ENCODE peak calls at places on chromosomes 6 and 20, in four cellular contexts. L is CD8-positive, alpha-beta T cell; C is A549; J is substantia nigra. A is an unnamed sample.
A peak's percentile ranks its signal among the peaks of the same experiment; 100 is the strongest.

GRCh38 chr20:52402514-52402913 is 210.9 kb upstream of the ZFP64 start:
- DNase-seq in L (no peak), J (no peak), C (no peak), A (no peak)

GRCh38 chr6:41626022-41626421 is 12.2 kb upstream of the MDFI start:
- DNase-seq in J (no peak), L (no peak), C (no peak), A (no peak)

GRCh38 chr20:6693178-6693807 is 74.2 kb upstream of the BMP2 start:
- DNase-seq in C (no peak), L (no peak), J (no peak), A (no peak)

GRCh38 chr6:98027898-98028297 is 744.9 kb upstream of the MMS22L start:
- DNase-seq in J (no peak), C (no peak), L (no peak), A (no peak)

GRCh38 chr6:35599761-35600658 is 87.3 kb upstream of the TULP1 start:
- DNase-seq in C (no peak), L (peak; percentile 41), J (no peak), A (no peak)

GRCh38 chr6:143700684-143701342 is 23.0 kb downstream of the PHACTR2 start:
- DNase-seq in J (no peak), C (no peak), L (no peak), A (peak; percentile 32)

GRCh38 chr20:37295595-37295994 is 6.1 kb downstream of the MANBAL start:
- DNase-seq in L (no peak), J (no peak), C (peak; percentile 25), A (no peak)

GRCh38 chr6:96853083-96853482 is 15.8 kb upstream of the GPR63 start:
- DNase-seq in C (no peak), J (no peak), L (no peak), A (no peak)

GRCh38 chr6:101433141-101433540 is 39.6 kb downstream of the GRIK2 start:
- DNase-seq in J (no peak), C (no peak), L (no peak), A (no peak)

GRCh38 chr20:17761612-17762011 is 61.8 kb downstream of the BANF2 start:
- DNase-seq in C (no peak), J (no peak), L (no peak), A (peak; percentile 36)

GRCh38 chr6:21949211-21949801 is 347.5 kb downstream of the PRL start:
- DNase-seq in J (no peak), C (no peak), L (no peak), A (no peak)

GRCh38 chr6:110191477-110191876 is 11.2 kb downstream of the CDC40 start:
- DNase-seq in J (no peak), C (no peak), L (no peak), A (no peak)

GRCh38 chr6:100833972-100834574 is 47.1 kb downstream of the ASCC3 start:
- DNase-seq in L (no peak), J (no peak), C (no peak), A (no peak)

GRCh38 chr6:53014034-53014433 is 18.9 kb upstream of the GSTA4 start:
- DNase-seq in L (no peak), C (no peak), J (no peak), A (no peak)

GRCh38 chr6:113645576-113645970 is 211.6 kb upstream of the MARCKS start:
- DNase-seq in C (no peak), L (no peak), J (no peak), A (no peak)

GRCh38 chr6:85112540-85112939 is 337.3 kb upstream of the NT5E start:
- DNase-seq in L (no peak), C (no peak), J (no peak), A (no peak)

GRCh38 chr6:36095497-36096391 is 34.6 kb upstream of the MAPK13 start:
- DNase-seq in C (no peak), J (no peak), L (no peak), A (no peak)

GRCh38 chr20:41738584-41739193 is 120.5 kb upstream of the CHD6 start:
- DNase-seq in C (peak; percentile 29), J (peak; percentile 11), L (no peak), A (peak; percentile 64)

GRCh38 chr6:501891-502601 is 110.5 kb downstream of the IRF4 start:
- DNase-seq in C (no peak), J (no peak), L (peak; percentile 46), A (no peak)

GRCh38 chr6:19715166-19715558 is 122.0 kb upstream of the ID4 start:
- DNase-seq in C (no peak), J (no peak), L (no peak), A (no peak)

GRCh38 chr20:62381202-62381797 is 5.6 kb upstream of the RPS21 start:
- DNase-seq in J (no peak), C (no peak), L (no peak), A (no peak)

GRCh38 chr6:169807699-169808607 is 56.5 kb downstream of the ERMARD start:
- DNase-seq in C (no peak), J (no peak), L (no peak), A (no peak)

GRCh38 chr20:3515379-3516175 is 44.8 kb downstream of the ATRN start:
- DNase-seq in L (no peak), J (no peak), C (no peak), A (no peak)

GRCh38 chr6:14968056-14968643 is 277.7 kb upstream of the JARID2 start:
- DNase-seq in L (no peak), J (no peak), C (no peak), A (no peak)

GRCh38 chr20:64223526-64224067 is 32.0 kb upstream of the PCMTD2 start:
- DNase-seq in L (no peak), C (no peak), J (peak; percentile 3), A (no peak)

GRCh38 chr6:45986746-45987274 is 28.9 kb downstream of the CLIC5 start:
- DNase-seq in C (no peak), L (no peak), J (no peak), A (no peak)

GRCh38 chr6:135798751-135799515 is 52.6 kb upstream of the PDE7B start:
- DNase-seq in L (no peak), C (no peak), J (no peak), A (no peak)

GRCh38 chr6:2744206-2744771 is 6.4 kb downstream of the MYLK4 start:
- DNase-seq in J (no peak), C (peak; percentile 29), L (no peak), A (peak; percentile 31)

GRCh38 chr6:10391799-10392198 is 23.1 kb downstream of the TFAP2A start:
- DNase-seq in L (no peak), J (no peak), C (no peak), A (no peak)

GRCh38 chr20:884983-885952 is 30.9 kb downstream of the ANGPT4 start:
- DNase-seq in C (no peak), J (no peak), L (no peak), A (no peak)

GRCh38 chr20:56163806-56164205 is 84.7 kb upstream of the MC3R start:
- DNase-seq in L (no peak), J (no peak), C (no peak), A (no peak)

GRCh38 chr6:134282816-134283215 is 35.1 kb downstream of the SGK1 start:
- DNase-seq in L (no peak), C (no peak), J (no peak), A (no peak)

GRCh38 chr20:37968726-37969401 is 64.4 kb downstream of the TTI1 start:
- DNase-seq in J (no peak), L (no peak), C (no peak), A (no peak)

GRCh38 chr20:46931699-46932098 is 37.1 kb downstream of the EYA2 start:
- DNase-seq in J (no peak), C (no peak), L (no peak), A (no peak)

DNA sequence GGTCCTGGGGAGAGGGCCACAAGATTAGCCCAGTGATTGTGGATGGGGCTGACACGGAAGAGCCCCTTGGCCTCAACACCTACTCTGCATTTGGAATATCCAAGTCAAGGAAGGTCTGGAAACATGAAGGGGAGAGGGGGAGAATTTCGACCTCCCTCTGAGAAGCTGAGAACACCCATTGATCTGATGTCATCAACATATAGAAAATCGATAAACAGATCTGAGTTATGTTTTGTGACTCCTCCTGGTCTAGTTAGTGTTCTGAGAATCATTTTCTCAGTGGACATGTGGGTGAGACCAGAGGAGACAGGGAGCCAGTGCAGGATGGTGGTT is 108.0 kb downstream of the SLC22A3 start:
- DNase-seq in J (no peak), L (no peak), C (no peak), A (no peak)
- H3K27ac ChIP-seq in J (no peak overlapping the region), L (no peak overlapping the region), C (no peak overlapping the region), A (no peak overlapping the region)

GRCh38 chr20:34956041-34956458 is 382 bp downstream of the MYH7B start:
- DNase-seq in J (no peak), L (no peak), C (no peak), A (no peak)
- H3K27ac ChIP-seq in J (peak overlapping the region; percentile 94), L (peak overlapping the region; percentile 64), C (peak overlapping the region; percentile 82), A (peak overlapping the region; percentile 84)

GRCh38 chr6:33740204-33740608 is 6.5 kb downstream of the IP6K3 start:
- DNase-seq in L (no peak), C (no peak), J (no peak), A (no peak)

GRCh38 chr6:33740794-33741193 is 5.9 kb downstream of the IP6K3 start:
- DNase-seq in L (no peak), C (no peak), J (no peak), A (no peak)

GRCh38 chr6:33738879-33739278 is 7.8 kb downstream of the IP6K3 start:
- DNase-seq in C (no peak), L (no peak), J (no peak), A (no peak)

GRCh38 chr6:33738153-33738552 is 8.6 kb downstream of the IP6K3 start:
- DNase-seq in J (no peak), L (no peak), C (no peak), A (no peak)

DNA sequence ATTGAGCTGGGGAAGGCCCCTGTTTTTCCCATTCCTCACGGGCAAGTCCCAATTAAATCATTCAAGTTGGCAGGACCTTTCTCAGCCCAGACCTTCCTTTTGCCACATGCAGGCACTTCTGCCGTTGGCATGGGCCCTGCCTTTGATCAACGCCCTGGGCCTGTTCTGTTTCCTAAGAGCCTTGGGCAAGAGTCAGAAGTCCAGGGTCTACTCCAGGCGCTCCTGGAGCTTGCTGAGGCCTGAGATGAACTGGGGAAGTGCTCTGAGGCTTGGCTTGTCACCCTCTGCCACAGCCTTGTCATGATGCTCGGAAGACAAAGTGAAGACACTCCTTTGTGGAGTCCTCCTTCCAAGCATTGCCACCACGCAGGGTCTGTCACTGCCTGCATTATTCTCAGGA is 7.1 kb downstream of the IP6K3 start:
- DNase-seq in J (no peak), L (no peak), C (no peak), A (no peak)
- H3K27ac ChIP-seq in J (no peak overlapping the region), L (no peak overlapping the region), C (no peak overlapping the region), A (no peak overlapping the region)

DNA sequence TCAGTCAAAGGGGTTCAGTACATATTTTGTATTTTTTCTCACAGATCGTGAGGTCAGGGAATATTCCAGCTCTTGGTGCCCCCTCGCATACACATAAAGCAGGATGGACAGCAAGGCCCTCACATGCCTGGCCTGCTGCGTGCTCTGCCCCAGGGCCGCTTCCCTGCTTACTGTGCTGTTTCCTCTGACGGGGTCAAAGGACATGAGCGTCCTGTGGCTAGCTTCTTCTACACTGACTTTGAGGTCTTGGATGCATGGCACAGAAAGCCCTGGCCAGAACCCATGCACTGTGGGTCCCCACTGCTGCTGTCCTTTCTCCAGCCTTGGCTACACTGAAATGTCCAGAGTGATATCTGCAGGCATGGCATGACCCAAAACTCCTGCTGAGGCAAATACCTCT is 92.5 kb upstream of the GGTLC1 start:
- DNase-seq in J (no peak), L (no peak), C (no peak), A (no peak)
- H3K27ac ChIP-seq in J (no peak overlapping the region), L (no peak overlapping the region), C (no peak overlapping the region), A (no peak overlapping the region)

DNA sequence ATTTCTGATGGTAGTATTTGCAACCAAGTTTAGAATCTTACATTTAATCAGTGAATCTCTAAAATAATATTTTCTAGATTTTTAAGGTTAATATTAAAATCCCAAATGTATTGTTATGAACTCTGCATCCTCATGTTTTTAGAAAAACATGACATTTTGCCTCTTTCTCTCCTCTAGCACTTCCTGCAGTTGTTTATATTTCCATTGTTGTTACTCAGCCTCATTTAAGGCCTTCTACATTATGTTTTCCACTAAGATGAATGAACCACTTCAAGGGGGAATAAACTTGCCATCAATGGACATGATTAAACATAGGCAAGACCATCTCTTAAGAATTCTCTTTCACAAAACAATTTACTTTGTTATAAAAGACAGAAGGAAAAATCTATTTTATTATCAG is 333.5 kb upstream of the IRAK1BP1 start:
- DNase-seq in J (no peak), C (no peak), L (no peak), A (no peak)
- H3K27ac ChIP-seq in J (no peak overlapping the region), C (no peak overlapping the region), L (no peak overlapping the region), A (no peak overlapping the region)

A was measured in SK-N-SH.